ENCODE peak calls at places on chromosomes 16 and 17, in five cellular contexts. J, G, D, Z and L are unnamed samples.

GRCh38 chr16:46822270-46822669 is 8.7 kb downstream of the C16orf87 start:
- DNase-seq in J (no peak), G (peak), D (no peak), Z (no peak), L (no peak)

GRCh38 chr17:42270175-42270545 is 6.0 kb downstream of the STAT5B start:
- DNase-seq in J (no peak), G (no peak), D (no peak), Z (no peak), L (no peak)

GRCh38 chr17:49815761-49816281 is 27.3 kb downstream of the KAT7 start:
- DNase-seq in J (no peak), G (no peak), D (no peak), Z (no peak), L (no peak)

GRCh38 chr16:86297391-86297790 is 212.9 kb upstream of the FOXF1 start:
- DNase-seq in J (no peak), G (peak), D (no peak), Z (no peak), L (no peak)

GRCh38 chr17:77465358-77466041 is 324.7 kb downstream of the SEC14L1 start:
- DNase-seq in J (peak), G (peak), D (peak), Z (no peak), L (peak)

GRCh38 chr17:42422958-42423712 is at the start of gene CAVIN1:
- DNase-seq in J (peak), G (peak), D (peak), Z (peak), L (peak)

GRCh38 chr16:31186930-31187807 is 7.2 kb downstream of the FUS start:
- DNase-seq in J (no peak), G (no peak), D (no peak), Z (no peak), L (no peak)

GRCh38 chr17:7836596-7837374 is 2.8 kb downstream of the KDM6B start:
- DNase-seq in J (peak), G (peak), D (peak), Z (peak), L (peak)

GRCh38 chr17:507441-507840 is 154.8 kb upstream of the RPH3AL start:
- DNase-seq in J (no peak), G (no peak), D (no peak), Z (no peak), L (no peak)

GRCh38 chr16:56353054-56353921 is 72.1 kb downstream of the AMFR start:
- DNase-seq in J (peak), G (no peak), D (no peak), Z (no peak), L (peak)

GRCh38 chr16:24255446-24256352 is at the start of gene CACNG3:
- DNase-seq in J (no peak), G (peak), D (peak), Z (peak), L (peak)

GRCh38 chr17:81138500-81138899 is 26.8 kb upstream of the PVALEF start:
- DNase-seq in J (no peak), G (no peak), D (no peak), Z (no peak), L (no peak)
- TF ChIP-seq POLR2A in J (no peak), G (no peak), D (no peak), Z (no peak), L (no peak)

GRCh38 chr17:45224671-45225050 is 3.0 kb downstream of the FMNL1 start:
- DNase-seq in J (no peak), G (no peak), D (no peak), Z (no peak), L (no peak)

GRCh38 chr17:45226620-45227019 is 4.9 kb downstream of the FMNL1 start:
- DNase-seq in J (no peak), G (no peak), D (no peak), Z (no peak), L (no peak)

GRCh38 chr17:45227101-45227591 is 5.5 kb downstream of the FMNL1 start:
- DNase-seq in J (no peak), G (no peak), D (no peak), Z (no peak), L (peak)

GRCh38 chr17:45225051-45225700 is 3.5 kb downstream of the FMNL1 start:
- DNase-seq in J (no peak), G (no peak), D (no peak), Z (peak), L (no peak)

GRCh38 chr17:45225964-45226530 is 4.4 kb downstream of the FMNL1 start:
- DNase-seq in J (peak), G (no peak), D (peak), Z (peak), L (peak)
- TF ChIP-seq POLR2A in J (no peak), G (no peak), D (no peak), Z (no peak), L (peak)

GRCh38 chr17:74101527-74101926 is 102.0 kb upstream of the RPL38 start:
- DNase-seq in J (no peak), G (no peak), D (no peak), Z (no peak), L (no peak)

GRCh38 chr17:74099441-74100340 is 103.8 kb upstream of the RPL38 start:
- DNase-seq in J (no peak), G (no peak), D (no peak), Z (no peak), L (no peak)

GRCh38 chr17:74108126-74108705 is 95.3 kb upstream of the RPL38 start:
- DNase-seq in J (no peak), G (no peak), D (no peak), Z (no peak), L (no peak)

GRCh38 chr17:74107107-74107506 is 96.4 kb upstream of the RPL38 start:
- DNase-seq in J (no peak), G (no peak), D (no peak), Z (no peak), L (no peak)

GRCh38 chr17:74104921-74105320 is 98.6 kb upstream of the RPL38 start:
- DNase-seq in J (no peak), G (no peak), D (no peak), Z (no peak), L (no peak)
- TF ChIP-seq POLR2A in J (no peak), G (no peak), D (no peak), Z (no peak), L (no peak)

DNA sequence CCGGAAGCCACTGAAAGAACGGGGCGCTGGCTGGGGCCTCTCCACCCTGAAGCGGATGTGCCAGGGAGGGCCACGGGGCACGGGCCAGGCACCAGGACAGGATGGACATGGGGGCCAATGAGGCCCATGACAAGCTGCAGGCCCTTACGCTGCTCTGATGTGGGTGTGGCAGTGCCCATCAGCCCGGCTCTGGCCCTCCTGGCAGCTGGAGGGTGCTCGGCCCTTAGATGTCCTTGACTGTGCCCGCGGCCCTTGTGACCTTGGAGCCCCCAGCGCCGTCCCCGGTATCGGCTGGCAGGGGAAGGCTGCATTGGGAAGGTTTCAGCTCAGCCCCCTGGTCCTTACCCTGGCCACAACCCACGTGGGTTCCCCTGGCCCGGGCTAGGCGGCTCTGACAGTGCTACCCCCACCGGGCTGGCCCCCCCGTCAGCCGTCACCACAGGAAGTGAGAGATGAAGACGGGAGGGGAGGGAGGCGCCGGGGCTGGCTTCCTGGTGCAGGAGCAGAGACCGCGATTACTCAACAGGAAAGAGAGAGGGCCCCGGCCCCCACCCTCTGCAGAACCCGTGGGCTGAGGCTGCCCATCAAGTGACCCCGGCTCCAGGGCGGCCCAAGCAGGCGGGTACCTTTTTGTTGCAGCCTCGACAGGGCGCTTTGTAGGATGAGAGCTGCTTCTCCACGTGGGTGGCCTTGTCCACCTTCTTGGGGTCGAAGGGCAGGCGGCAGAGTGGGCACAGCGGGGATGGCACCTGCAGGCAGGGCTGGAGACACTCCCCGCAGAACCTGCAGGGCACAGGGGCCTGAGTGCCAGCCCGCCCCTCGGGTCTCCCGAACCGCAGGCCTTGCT is 5.3 kb downstream of the RNF166 start:
- DNase-seq in J (peak), G (peak), D (peak), Z (no peak), L (peak)
- TF ChIP-seq POLR2A in J (no peak), G (no peak), D (no peak), Z (no peak), L (no peak)

GRCh38 chr17:43587647-43588046 is 41.5 kb upstream of the ETV4 start:
- DNase-seq in J (no peak), G (no peak), D (no peak), Z (no peak), L (no peak)

GRCh38 chr17:43588121-43588520 is 42.0 kb upstream of the ETV4 start:
- DNase-seq in J (no peak), G (no peak), D (no peak), Z (no peak), L (no peak)

GRCh38 chr17:43588664-43589435 is 42.7 kb upstream of the ETV4 start:
- DNase-seq in J (no peak), G (no peak), D (no peak), Z (no peak), L (no peak)

GRCh38 chr17:43595466-43595865 is 49.3 kb upstream of the ETV4 start:
- DNase-seq in J (no peak), G (no peak), D (no peak), Z (no peak), L (no peak)

DNA sequence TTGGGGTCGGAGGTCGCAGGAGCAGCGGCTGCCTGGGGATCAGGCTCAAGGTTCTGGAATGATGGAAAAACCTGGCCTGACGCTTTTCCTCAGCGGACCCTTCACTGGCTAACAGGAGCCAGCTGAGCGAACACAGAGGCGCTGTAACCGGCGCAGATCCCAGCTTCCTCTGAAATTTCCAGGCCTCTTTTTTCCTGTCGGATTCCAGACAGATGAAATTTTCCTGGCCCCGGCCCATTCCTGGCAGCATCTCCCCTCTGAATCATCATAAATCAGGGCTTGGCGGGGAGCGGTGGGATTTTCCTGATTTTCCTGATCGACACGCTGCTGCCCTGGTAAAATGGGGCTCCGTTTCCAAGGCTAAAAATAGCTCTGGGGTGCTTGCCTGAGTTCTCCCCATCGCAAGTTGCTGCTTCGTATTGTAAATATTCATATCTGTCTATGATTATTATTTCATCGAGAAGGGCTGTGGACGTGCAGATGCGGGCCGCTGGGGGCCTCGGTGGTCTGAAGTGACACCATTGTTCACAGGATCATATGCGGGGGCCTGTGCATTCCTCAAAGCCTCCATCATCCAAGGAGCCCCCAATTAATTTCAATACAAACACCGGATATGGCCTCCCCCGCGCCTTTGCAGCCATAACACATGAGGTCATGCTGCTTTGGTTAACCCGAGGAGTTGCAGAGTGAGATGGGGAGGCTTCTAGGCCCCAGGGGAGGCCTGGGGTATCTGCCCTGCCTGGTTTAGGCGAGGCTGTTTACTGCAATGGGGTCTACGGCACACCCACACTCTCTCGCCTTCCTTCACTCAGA is 45.8 kb upstream of the ETV4 start:
- DNase-seq in J (peak), G (peak), D (peak), Z (no peak), L (peak)
- TF ChIP-seq POLR2A in J (no peak), G (peak), D (no peak), Z (no peak), L (no peak)

DNA sequence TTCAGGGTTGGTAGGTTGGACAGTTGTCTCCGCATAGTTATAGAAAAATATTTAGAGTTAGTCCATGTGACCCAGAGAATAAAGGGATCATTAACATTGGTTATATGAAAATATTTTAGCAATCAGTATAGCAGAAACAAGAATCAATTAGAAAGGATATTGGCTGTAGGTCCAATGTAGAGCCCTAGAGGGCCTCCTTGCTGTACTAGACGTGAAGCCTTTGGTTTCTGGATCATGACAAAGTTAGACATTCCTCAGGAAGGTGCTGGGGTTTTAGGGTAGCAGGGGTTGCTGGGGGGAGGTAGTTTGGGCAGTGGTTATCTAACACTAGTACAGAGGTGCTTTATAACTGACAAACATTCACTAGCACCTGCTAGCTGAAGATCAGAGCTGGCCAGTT is 31.6 kb upstream of the ANKFN1 start:
- DNase-seq in J (no peak), G (no peak), D (no peak), Z (no peak), L (no peak)
- TF ChIP-seq POLR2A in J (no peak), G (no peak), D (no peak), Z (no peak), L (no peak)

GRCh38 chr16:75264999-75265910 is 13.8 kb upstream of the BCAR1 start:
- DNase-seq in J (peak), G (no peak), D (peak), Z (no peak), L (peak)

GRCh38 chr16:75266738-75267630 is 15.6 kb upstream of the BCAR1 start:
- DNase-seq in J (no peak), G (no peak), D (no peak), Z (no peak), L (no peak)

GRCh38 chr16:75264531-75264998 is 13.1 kb upstream of the BCAR1 start:
- DNase-seq in J (no peak), G (peak), D (no peak), Z (no peak), L (no peak)

GRCh38 chr16:75267631-75268264 is 16.3 kb upstream of the BCAR1 start:
- DNase-seq in J (peak), G (peak), D (peak), Z (peak), L (peak)

GRCh38 chr16:75265911-75266701 is 14.7 kb upstream of the BCAR1 start:
- DNase-seq in J (peak), G (peak), D (peak), Z (peak), L (peak)
- TF ChIP-seq POLR2A in J (no peak), G (no peak), D (peak), Z (peak), L (peak)

GRCh38 chr17:47210105-47210504 is 957 bp downstream of the MYL4 start:
- DNase-seq in J (no peak), G (no peak), D (no peak), Z (no peak), L (no peak)

GRCh38 chr17:47207143-47208067 is 1.7 kb upstream of the MYL4 start:
- DNase-seq in J (no peak), G (no peak), D (no peak), Z (no peak), L (no peak)

GRCh38 chr17:47212458-47212857 is 3.3 kb downstream of the MYL4 start:
- DNase-seq in J (no peak), G (no peak), D (no peak), Z (no peak), L (no peak)

GRCh38 chr17:47208744-47209488 is at the start of gene MYL4:
- DNase-seq in J (no peak), G (no peak), D (no peak), Z (no peak), L (no peak)

GRCh38 chr17:47209499-47209898 is 351 bp downstream of the MYL4 start:
- DNase-seq in J (no peak), G (no peak), D (no peak), Z (no peak), L (no peak)
- TF ChIP-seq POLR2A in J (no peak), G (no peak), D (no peak), Z (no peak), L (no peak)

DNA sequence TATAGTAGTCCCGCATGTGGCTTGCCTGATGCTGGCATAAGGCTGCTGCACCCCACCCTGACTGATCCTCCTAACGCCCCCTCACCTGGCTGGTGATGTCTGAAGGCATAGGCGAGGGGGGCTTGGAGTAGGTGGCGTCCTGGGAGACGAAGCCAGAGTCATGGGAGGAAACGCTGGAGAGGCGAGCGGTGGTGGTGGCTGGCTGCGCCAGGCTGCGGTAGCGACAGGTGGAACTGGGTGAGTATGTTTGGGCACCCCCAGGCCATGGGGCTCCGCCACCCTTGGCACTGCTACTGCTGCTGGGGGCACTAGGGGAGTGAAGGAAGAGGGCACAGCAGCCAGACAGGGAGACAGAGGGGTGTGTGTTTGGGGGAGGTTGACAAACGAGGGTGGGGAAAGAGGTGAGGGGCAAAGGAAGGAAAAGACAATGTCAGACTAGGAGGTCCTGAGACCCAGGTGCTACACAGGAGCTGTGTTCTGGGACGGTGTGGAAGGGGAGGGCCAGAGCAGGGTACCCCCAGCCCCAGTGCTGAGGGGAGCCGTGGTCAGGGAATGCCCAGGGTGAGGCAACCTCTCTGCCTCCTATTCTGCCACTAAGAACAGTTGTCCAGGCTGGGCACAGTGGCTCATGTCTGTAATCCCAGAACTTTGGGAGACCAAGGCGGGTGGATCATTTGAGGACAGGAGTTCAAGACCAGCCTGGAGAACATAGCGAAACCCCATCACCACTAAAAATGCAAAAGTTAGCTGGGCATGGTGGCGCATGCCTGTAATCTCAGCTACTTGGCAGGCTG is 11.4 kb downstream of the MTSS2 start:
- DNase-seq in J (no peak), G (no peak), D (no peak), Z (no peak), L (no peak)
- TF ChIP-seq POLR2A in J (no peak), G (no peak), D (no peak), Z (no peak), L (no peak)